ENCODE peak calls at places on chromosomes 4 and X, in four cellular contexts. F is body of pancreas, T is tibial artery, Y is cardiac muscle cell. B is an unnamed sample.

GRCh38 chrX:147550217-147550616 is 361.5 kb upstream of the FMR1 start:
- DNase-seq in F (peak; percentile 19), T (no peak), Y (peak; percentile 58), B (peak; percentile 22)

GRCh38 chr4:158801066-158801465 is 32.2 kb downstream of the FNIP2 start:
- DNase-seq in F (no peak), T (no peak), Y (no peak), B (no peak)

GRCh38 chr4:187088070-187088799 is 364.6 kb upstream of the FAT1 start:
- DNase-seq in F (no peak), T (no peak), Y (no peak), B (no peak)

GRCh38 chr4:144646523-144647094 is 653 bp downstream of the HHIP start:
- DNase-seq in F (peak; percentile 15), T (no peak), Y (peak; percentile 39), B (no peak)

GRCh38 chrX:34365482-34365881 is 233.4 kb upstream of the FAM47A start:
- DNase-seq in F (no peak), T (no peak), Y (peak; percentile 61), B (no peak)

GRCh38 chrX:18291006-18291545 is 63.4 kb downstream of the SCML2 start:
- DNase-seq in F (no peak), T (no peak), Y (no peak), B (no peak)

GRCh38 chr4:5895287-5895686 is 2.4 kb upstream of the CRMP1 start:
- DNase-seq in F (no peak), T (no peak), Y (no peak), B (no peak)

GRCh38 chr4:147837435-147837834 is 105.5 kb downstream of the ARHGAP10 start:
- DNase-seq in F (no peak), T (no peak), Y (no peak), B (no peak)

GRCh38 chrX:77446840-77447239 is 349 bp upstream of the FGF16 start:
- DNase-seq in F (no peak), T (no peak), Y (no peak), B (no peak)

GRCh38 chrX:31367816-31368215 is 296.0 kb upstream of the FTHL17 start:
- DNase-seq in F (no peak), T (no peak), Y (no peak), B (no peak)

GRCh38 chr4:10160280-10160856 is 43.8 kb upstream of the WDR1 start:
- DNase-seq in F (no peak), T (no peak), Y (peak; percentile 60), B (peak; percentile 37)

GRCh38 chr4:153111426-153112070 is 92.7 kb upstream of the TRIM2 start:
- DNase-seq in F (no peak), T (no peak), Y (no peak), B (no peak)

GRCh38 chr4:116358633-116359222 is 726.6 kb downstream of the TRAM1L1 start:
- DNase-seq in F (peak; percentile 84), T (no peak), Y (peak; percentile 65), B (peak; percentile 70)

GRCh38 chr4:100983426-100983825 is 363.9 kb downstream of the PPP3CA start:
- DNase-seq in F (no peak), T (no peak), Y (no peak), B (no peak)

GRCh38 chr4:81217794-81218193 is 2.8 kb upstream of the PRKG2 start:
- DNase-seq in F (no peak), T (no peak), Y (no peak), B (no peak)
- TF ChIP-seq CTCF in F (no peak), T (no peak), Y (no peak), B (no peak)

DNA sequence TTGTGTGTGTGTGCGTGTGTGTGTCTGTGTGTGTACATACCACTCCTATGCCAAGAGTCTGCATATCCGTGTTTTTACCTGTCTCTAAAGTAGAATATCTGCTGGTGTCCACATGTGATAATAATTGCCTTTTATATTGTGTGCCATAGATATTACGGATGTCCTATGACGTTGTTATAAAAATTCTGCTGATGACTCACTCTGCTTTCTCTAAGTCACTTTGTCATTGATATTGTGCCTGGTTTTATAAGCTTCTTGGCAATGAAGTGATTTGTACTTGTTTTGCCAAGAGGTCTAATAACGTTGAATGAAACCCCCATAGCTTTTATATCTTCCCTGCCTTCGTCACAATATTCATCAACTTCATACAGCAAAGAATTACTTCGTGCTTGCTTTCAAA is 102.6 kb upstream of the C1GALT1C1 start:
- DNase-seq in F (no peak), T (no peak), Y (no peak), B (no peak)
- H3K4me1 ChIP-seq in F (no peaks in the 10 kb centered on the region), T (no peaks in the 10 kb centered on the region), Y (no peaks in the 10 kb centered on the region), B (no peaks in the 10 kb centered on the region)

GRCh38 chr4:165095291-165095690 is 17.4 kb downstream of the TMEM192 start:
- DNase-seq in F (no peak), T (no peak), Y (no peak), B (no peak)
- H3K36me3 ChIP-seq in F (no peaks in the 10 kb centered on the region), T (peaks cover 88% of the 10 kb centered on the region), Y (peaks cover 3% of the 10 kb centered on the region), B (no peaks in the 10 kb centered on the region)

DNA sequence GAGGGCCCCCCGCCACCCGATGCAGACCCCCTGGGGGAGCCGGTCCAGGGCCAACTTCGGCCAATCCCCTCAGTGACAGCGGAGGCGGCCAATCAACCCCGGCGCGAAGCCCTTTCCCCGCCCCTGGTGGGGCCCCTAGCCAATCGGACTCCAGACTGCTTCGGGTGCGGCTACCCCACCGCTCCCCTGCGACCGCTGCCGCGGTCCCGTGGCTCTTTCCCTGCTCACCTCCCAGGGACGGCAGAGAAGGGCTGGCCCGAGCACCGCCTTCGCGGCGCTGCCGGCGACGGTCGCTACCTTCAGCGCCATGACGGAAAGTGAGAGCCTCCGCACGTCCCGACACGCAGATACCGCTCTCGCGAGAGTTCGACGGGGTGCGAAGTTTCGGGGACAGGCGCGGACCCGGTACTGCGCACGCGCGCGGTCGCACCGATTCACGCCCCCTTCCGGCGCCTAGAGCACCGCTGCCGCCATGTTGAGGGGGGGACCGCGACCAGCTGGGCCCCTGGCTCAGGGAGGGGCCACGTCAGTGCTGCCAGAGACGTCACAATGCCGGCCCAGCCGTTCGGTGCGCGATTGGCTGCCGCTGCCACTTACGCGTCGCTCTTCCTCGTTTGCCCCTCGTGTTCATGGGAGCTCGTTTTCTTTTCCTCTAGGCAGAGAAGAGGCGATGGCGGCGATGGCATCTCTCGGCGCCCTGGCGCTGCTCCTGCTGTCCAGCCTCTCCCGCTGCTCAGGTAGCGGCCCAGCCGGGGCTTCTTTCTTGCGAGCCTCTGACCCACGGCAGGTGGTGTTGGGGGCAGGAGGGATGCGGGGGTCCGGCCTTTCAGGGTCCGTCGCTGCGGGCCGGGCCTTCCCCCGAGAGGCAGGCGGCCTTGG is at the start of the genes IDH3G and SSR4:
- DNase-seq in F (peak; percentile 93), T (peak; percentile 96), Y (peak; percentile 91), B (peak; percentile 92)
- TF ChIP-seq CTCF in F (no peak), T (no peak), Y (no peak), B (no peak)

GRCh38 chrX:81259008-81259713 is 57.3 kb downstream of the SH3BGRL start:
- DNase-seq in F (no peak), T (no peak), Y (peak; percentile 55), B (no peak)
- H3K4me1 ChIP-seq in F (peaks cover 14% of the 10 kb centered on the region), T (peaks cover 11% of the 10 kb centered on the region), Y (peaks cover 24% of the 10 kb centered on the region), B (no peaks in the 10 kb centered on the region)

GRCh38 chr4:168383510-168383909 is 65.0 kb upstream of the DDX60 start:
- DNase-seq in F (no peak), T (no peak), Y (peak; percentile 29), B (no peak)

GRCh38 chr4:168384437-168385141 is 66.0 kb upstream of the DDX60 start:
- DNase-seq in F (no peak), T (no peak), Y (no peak), B (peak; percentile 13)

GRCh38 chr4:168385142-168385490 is 66.6 kb upstream of the DDX60 start:
- DNase-seq in F (no peak), T (no peak), Y (no peak), B (no peak)

GRCh38 chr4:168387091-168387490 is 68.5 kb upstream of the DDX60 start:
- DNase-seq in F (no peak), T (no peak), Y (no peak), B (no peak)

GRCh38 chr4:168386002-168386401 is 67.5 kb upstream of the DDX60 start:
- DNase-seq in F (no peak), T (no peak), Y (no peak), B (no peak)
- H3K36me3 ChIP-seq in F (no peaks in the 10 kb centered on the region), T (no peaks in the 10 kb centered on the region), Y (no peaks in the 10 kb centered on the region), B (no peaks in the 10 kb centered on the region)

DNA sequence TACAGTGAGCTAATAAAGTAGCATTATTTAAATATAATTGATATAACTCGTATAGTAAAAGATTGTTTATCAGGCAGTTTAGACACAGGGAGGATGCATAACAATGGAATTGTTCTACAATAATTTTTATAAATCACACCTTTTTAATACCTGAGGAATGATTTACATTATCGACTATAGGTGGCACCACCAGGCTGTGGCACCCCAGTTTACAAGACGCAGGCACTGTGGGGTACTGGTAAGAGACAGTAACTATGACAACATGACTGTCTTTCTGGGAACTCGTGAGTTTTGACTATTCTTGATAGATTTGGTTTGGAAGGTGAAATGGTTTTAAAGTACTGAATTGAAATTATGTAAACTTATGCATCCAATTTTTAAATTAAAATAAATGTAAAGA is 27.1 kb upstream of the STBD1 start:
- DNase-seq in F (no peak), T (no peak), Y (no peak), B (no peak)
- TF ChIP-seq CTCF in F (no peak), T (no peak), Y (no peak), B (no peak)

DNA sequence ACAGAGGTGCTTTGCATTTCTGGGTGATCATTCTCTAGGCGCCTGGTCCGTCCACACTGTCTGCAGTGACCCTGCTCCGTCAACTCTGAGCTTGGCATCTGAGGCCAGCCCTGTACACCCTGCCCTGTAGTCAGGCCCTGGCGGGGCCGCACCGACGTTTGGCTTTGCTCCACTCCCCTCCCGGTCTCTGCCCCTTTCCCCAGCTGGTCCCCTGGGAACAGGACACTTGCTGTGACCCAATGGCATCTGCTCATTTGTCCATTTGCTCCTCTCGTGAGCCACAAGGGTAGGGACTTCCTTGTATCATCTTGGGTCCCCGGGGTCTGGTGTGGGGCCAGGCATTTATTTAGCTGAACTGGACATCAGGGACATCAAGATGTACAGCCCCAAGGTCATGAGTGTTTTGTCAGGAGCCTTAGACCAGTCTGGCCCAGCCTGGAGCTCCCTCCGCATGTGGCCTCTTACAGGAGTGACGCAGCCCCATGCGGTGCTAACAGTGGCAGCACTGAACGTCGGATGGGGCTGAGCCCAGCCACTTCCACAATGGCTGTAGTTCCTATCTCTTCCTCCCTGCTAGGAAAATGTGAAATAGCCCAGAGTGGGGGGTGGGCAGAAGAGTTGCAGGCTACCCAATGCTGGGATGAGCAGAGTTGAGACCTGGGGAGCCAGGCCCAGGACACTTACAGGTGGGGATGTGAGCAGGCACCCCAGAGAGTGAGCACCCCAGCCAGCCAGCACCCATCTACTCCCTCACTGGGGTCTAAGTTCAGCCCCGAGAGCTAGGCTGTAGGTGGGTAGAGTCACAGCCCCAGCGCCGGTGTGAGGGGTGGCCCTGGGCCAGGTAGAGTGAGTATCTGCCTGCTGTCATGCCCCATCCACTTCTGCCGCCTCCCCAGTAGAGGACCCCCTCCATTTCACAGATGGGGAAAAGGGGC is 2.0 kb upstream of the SH3BP2 start:
- DNase-seq in F (peak; percentile 14), T (peak; percentile 64), Y (no peak), B (no peak)
- H3K4me1 ChIP-seq in F (peaks cover 47% of the 10 kb centered on the region), T (peaks cover 49% of the 10 kb centered on the region), Y (peaks cover 17% of the 10 kb centered on the region), B (peaks cover 25% of the 10 kb centered on the region)

B was measured in Caco-2.